ENCODE peak calls at places on chromosome 2, in six cellular contexts. N is naive B cell; J is cardiac fibroblast; M is stimulated activated CD4-positive, alpha-beta T cell treated with anti-CD3 and anti-CD28 coated beads, Interleukin-12 subunit alpha, Interleukin-12 subunit beta, amount 100 ng/mL, for 4 hours; L is dorsolateral prefrontal cortex; W is activated T-helper 1 cell treated with anti-CD3 and anti-CD28 coated beads, Interleukin-12 subunit alpha, Interleukin-12 subunit beta, Interleukin-2, Interleukin-4 antibody, amounts not matched to agents 30 ng/mL and 10 ng/mL and 1 ng/mL, durations not matched to agents 14 hours and 24 hours and 36 hours. D is an unnamed sample.

GRCh38 chr2:187985923-187986322 is 305.8 kb upstream of the GULP1 start:
- DNase-seq in N (no peak), J (peak; percentile 11), M (no peak), L (no peak), W (no peak), D (no peak)

GRCh38 chr2:127084611-127085031 is 22.3 kb downstream of the BIN1 start:
- DNase-seq in N (peak; percentile 38), J (no peak), M (no peak), L (no peak), W (peak; percentile 21), D (peak; percentile 55)

GRCh38 chr2:240142256-240142775 is 1.9 kb upstream of the OTOS start:
- DNase-seq in N (no peak), J (no peak), M (no peak), L (peak; percentile 11), W (no peak), D (no peak)

GRCh38 chr2:148534416-148535205 is 109.9 kb upstream of the EPC2 start:
- DNase-seq in N (no peak), J (peak; percentile 47), M (no peak), L (no peak), W (no peak), D (peak; percentile 53)

GRCh38 chr2:196171248-196171871 is at the start of gene STK17B:
- DNase-seq in N (peak; percentile 94), J (peak; percentile 94), M (peak; percentile 98), L (peak; percentile 82), W (peak; percentile 93), D (peak; percentile 92)

GRCh38 chr2:65710779-65711295 is 278.4 kb upstream of the SPRED2 start:
- DNase-seq in N (peak; percentile 3), J (no peak), M (no peak), L (no peak), W (no peak), D (peak; percentile 19)

GRCh38 chr2:108271691-108272253 is 16.9 kb upstream of the SULT1C2 start:
- DNase-seq in N (no peak), J (peak; percentile 30), M (no peak), L (no peak), W (no peak), D (peak; percentile 84)

GRCh38 chr2:27412419-27413152 is 3.2 kb upstream of the PPM1G start:
- DNase-seq in N (no peak), J (no peak), M (no peak), L (no peak), W (no peak), D (no peak)

GRCh38 chr2:11398710-11399109 is 54.3 kb upstream of the ROCK2 start:
- DNase-seq in N (no peak), J (no peak), M (no peak), L (no peak), W (no peak), D (no peak)

GRCh38 chr2:181169459-181169858 is 189.1 kb downstream of the UBE2E3 start:
- DNase-seq in N (no peak), J (no peak), M (no peak), L (no peak), W (no peak), D (no peak)

GRCh38 chr2:42554392-42554791 is 14.0 kb upstream of the MTA3 start:
- DNase-seq in N (no peak), J (no peak), M (no peak), L (no peak), W (no peak), D (no peak)

GRCh38 chr2:58047373-58047674 is 718 bp downstream of the VRK2 start:
- DNase-seq in N (no peak), J (no peak), M (no peak), L (no peak), W (no peak), D (no peak)

GRCh38 chr2:129798301-129798581 is 181.2 kb upstream of the RAB6C start:
- DNase-seq in N (no peak), J (no peak), M (no peak), L (no peak), W (no peak), D (no peak)

GRCh38 chr2:119419803-119420508 is 11.7 kb upstream of the TMEM37 start:
- DNase-seq in N (no peak), J (no peak), M (no peak), L (no peak), W (no peak), D (no peak)

GRCh38 chr2:111618577-111618930 is 265.4 kb downstream of the ANAPC1 start:
- DNase-seq in N (no peak), J (no peak), M (no peak), L (no peak), W (no peak), D (peak; percentile 50)

GRCh38 chr2:8538531-8538930 is 143.3 kb upstream of the ID2 start:
- DNase-seq in N (no peak), J (no peak), M (no peak), L (no peak), W (no peak), D (no peak)

GRCh38 chr2:241772063-241772499 is 4.5 kb upstream of the GAL3ST2 start:
- DNase-seq in N (peak; percentile 38), J (no peak), M (no peak), L (no peak), W (no peak), D (no peak)

GRCh38 chr2:12824771-12825363 is 108.1 kb downstream of the TRIB2 start:
- DNase-seq in N (no peak), J (peak; percentile 47), M (no peak), L (no peak), W (no peak), D (peak; percentile 28)

GRCh38 chr2:228367356-228367755 is 185.9 kb upstream of the SPHKAP start:
- DNase-seq in N (no peak), J (no peak), M (no peak), L (no peak), W (no peak), D (no peak)

GRCh38 chr2:221571391-221572179 is 519 bp downstream of the EPHA4 start:
- DNase-seq in N (peak; percentile 36), J (peak; percentile 34), M (peak; percentile 16), L (no peak), W (peak; percentile 16), D (peak; percentile 47)

GRCh38 chr2:199458017-199458805 is 472 bp upstream of the SATB2 start:
- DNase-seq in N (no peak), J (no peak), M (no peak), L (no peak), W (no peak), D (peak; percentile 40)

GRCh38 chr2:120448961-120449421 is 103.1 kb downstream of the INHBB start:
- DNase-seq in N (no peak), J (no peak), M (no peak), L (no peak), W (no peak), D (no peak)

GRCh38 chr2:166333809-166334208 is 41.9 kb downstream of the SCN9A start:
- DNase-seq in N (no peak), J (no peak), M (no peak), L (no peak), W (no peak), D (peak; percentile 53)

GRCh38 chr2:190318931-190319556 is 582 bp downstream of the HIBCH start:
- DNase-seq in N (no peak), J (no peak), M (no peak), L (no peak), W (peak; percentile 10), D (no peak)

GRCh38 chr2:36404312-36404711 is 48.7 kb downstream of the CRIM1 start:
- DNase-seq in N (no peak), J (no peak), M (no peak), L (no peak), W (no peak), D (peak; percentile 21)

GRCh38 chr2:8462899-8463648 is 218.8 kb upstream of the ID2 start:
- DNase-seq in N (no peak), J (no peak), M (no peak), L (no peak), W (no peak), D (no peak)

GRCh38 chr2:237134321-237134720 is 48.6 kb downstream of the COPS8 start:
- DNase-seq in N (no peak), J (no peak), M (no peak), L (no peak), W (no peak), D (no peak)

GRCh38 chr2:109189751-109190150 is 60.7 kb downstream of the SH3RF3 start:
- DNase-seq in N (no peak), J (peak; percentile 21), M (no peak), L (no peak), W (no peak), D (no peak)

GRCh38 chr2:164495491-164496223 is 125.6 kb downstream of the GRB14 start:
- DNase-seq in N (no peak), J (peak; percentile 72), M (no peak), L (no peak), W (no peak), D (peak; percentile 76)

GRCh38 chr2:174485763-174486613 is 841 bp downstream of the GPR155 start:
- DNase-seq in N (peak; percentile 16), J (peak; percentile 27), M (peak; percentile 18), L (no peak), W (peak; percentile 8), D (peak; percentile 47)

GRCh38 chr2:136253288-136254004 is 135.5 kb upstream of the CXCR4 start:
- DNase-seq in N (peak; percentile 40), J (no peak), M (no peak), L (no peak), W (no peak), D (no peak)

GRCh38 chr2:130154773-130155765 is 10.2 kb upstream of the CCDC74B start:
- DNase-seq in N (no peak), J (no peak), M (no peak), L (no peak), W (no peak), D (no peak)

GRCh38 chr2:41294331-41294730 is 753.5 kb upstream of the PKDCC start:
- DNase-seq in N (no peak), J (no peak), M (no peak), L (no peak), W (no peak), D (no peak)

D was measured in fibroblast of mammary gland.